ENCODE peak calls at places on chromosomes 7 and 10, in four cellular contexts. C is BJ, S is MM.1S, B is cardiac muscle cell. N is an unnamed sample.

GRCh38 chr10:102643346-102644065 is 773 bp upstream of the TRIM8 start:
- DNase-seq in S (peak), B (peak), C (no peak), N (peak)

GRCh38 chr10:43871545-43871944 is 222.9 kb upstream of the ZNF32 start:
- DNase-seq in B (no peak), S (no peak), C (no peak), N (no peak)

GRCh38 chr10:13158401-13158800 is 3.0 kb upstream of the MCM10 start:
- DNase-seq in C (no peak), S (no peak), B (peak), N (peak)

GRCh38 chr7:139065323-139065722 is 29.5 kb upstream of the ZC3HAV1L start:
- DNase-seq in B (no peak), C (no peak), S (no peak), N (no peak)

GRCh38 chr7:6615853-6616555 is 594 bp downstream of the ZNF853 start:
- DNase-seq in B (no peak), C (no peak), S (no peak), N (no peak)

GRCh38 chr10:71312840-71313789 is 5.9 kb upstream of the SLC29A3 start:
- DNase-seq in S (no peak), C (peak), B (peak), N (peak)

GRCh38 chr7:21617916-21618390 is 75.1 kb downstream of the DNAH11 start:
- DNase-seq in C (peak), S (no peak), B (peak), N (peak)

GRCh38 chr10:14200645-14201534 is 129.8 kb downstream of the FRMD4A start:
- DNase-seq in B (peak), C (no peak), S (no peak), N (no peak)

GRCh38 chr7:360454-361100 is 70.6 kb downstream of the FOXL3 start:
- DNase-seq in S (no peak), C (no peak), B (no peak), N (no peak)

GRCh38 chr7:77326131-77326530 is 90.0 kb downstream of the GSAP start:
- DNase-seq in S (no peak), C (no peak), B (no peak), N (no peak)

GRCh38 chr7:25894902-25895791 is 256.9 kb upstream of the NFE2L3 start:
- DNase-seq in B (peak), S (peak), C (no peak), N (peak)
- H3K4me3 ChIP-seq in B (peak), S (peak), C (no peak), N (no peak)

GRCh38 chr10:129888784-129889616 is 75.1 kb downstream of the EBF3 start:
- DNase-seq in B (peak), S (no peak), C (no peak), N (no peak)
- TF ChIP-seq CTCF in B (peak), S (peak), C (peak), N (peak)

GRCh38 chr7:49125246-49125645 is 200.9 kb downstream of the CDC14C start:
- DNase-seq in S (no peak), B (no peak), C (no peak), N (no peak)

GRCh38 chr7:49119706-49120105 is 195.4 kb downstream of the CDC14C start:
- DNase-seq in S (no peak), C (no peak), B (no peak), N (no peak)
- H3K4me3 ChIP-seq in S (no peak), C (no peak), B (no peak), N (no peak)

DNA sequence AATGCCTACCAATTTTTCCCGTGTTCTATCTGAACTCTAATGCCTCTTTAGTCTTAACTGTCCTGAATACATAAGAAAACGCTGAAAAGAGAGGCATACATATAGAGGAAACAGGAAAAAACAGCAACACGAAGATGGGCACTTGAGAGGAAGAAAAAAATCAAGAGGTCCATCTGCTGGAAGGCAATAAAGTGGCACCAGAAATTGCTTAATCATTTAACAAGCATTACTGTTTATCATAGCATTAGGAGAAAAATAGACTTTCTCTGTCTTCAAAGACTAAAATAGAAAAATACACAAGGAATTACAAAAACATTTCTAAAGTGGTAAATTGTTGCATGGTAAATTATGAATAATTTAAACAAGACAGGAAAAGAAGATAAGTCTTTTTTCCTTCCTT is 35.0 kb downstream of the NSUN6 start:
- DNase-seq in S (no peak), B (peak), C (no peak), N (peak)
- TF ChIP-seq CTCF in S (no peak), B (no peak), C (no peak), N (peak)

GRCh38 chr10:101071266-101071884 is 9.6 kb downstream of the KAZALD1 start:
- DNase-seq in C (no peak), S (peak), B (peak), N (no peak)
- H3K4me3 ChIP-seq in C (no peak), S (no peak), B (no peak), N (no peak)

GRCh38 chr7:98921608-98922372 is 43.5 kb downstream of the TRRAP start:
- DNase-seq in B (no peak), C (no peak), S (no peak), N (no peak)

GRCh38 chr7:98917331-98917730 is 39.0 kb downstream of the TRRAP start:
- DNase-seq in B (no peak), C (no peak), S (no peak), N (no peak)

GRCh38 chr7:98927125-98927524 is 48.8 kb downstream of the TRRAP start:
- DNase-seq in C (no peak), S (no peak), B (no peak), N (no peak)

GRCh38 chr7:98923512-98923911 is 45.2 kb downstream of the TRRAP start:
- DNase-seq in C (no peak), B (no peak), S (no peak), N (no peak)

DNA sequence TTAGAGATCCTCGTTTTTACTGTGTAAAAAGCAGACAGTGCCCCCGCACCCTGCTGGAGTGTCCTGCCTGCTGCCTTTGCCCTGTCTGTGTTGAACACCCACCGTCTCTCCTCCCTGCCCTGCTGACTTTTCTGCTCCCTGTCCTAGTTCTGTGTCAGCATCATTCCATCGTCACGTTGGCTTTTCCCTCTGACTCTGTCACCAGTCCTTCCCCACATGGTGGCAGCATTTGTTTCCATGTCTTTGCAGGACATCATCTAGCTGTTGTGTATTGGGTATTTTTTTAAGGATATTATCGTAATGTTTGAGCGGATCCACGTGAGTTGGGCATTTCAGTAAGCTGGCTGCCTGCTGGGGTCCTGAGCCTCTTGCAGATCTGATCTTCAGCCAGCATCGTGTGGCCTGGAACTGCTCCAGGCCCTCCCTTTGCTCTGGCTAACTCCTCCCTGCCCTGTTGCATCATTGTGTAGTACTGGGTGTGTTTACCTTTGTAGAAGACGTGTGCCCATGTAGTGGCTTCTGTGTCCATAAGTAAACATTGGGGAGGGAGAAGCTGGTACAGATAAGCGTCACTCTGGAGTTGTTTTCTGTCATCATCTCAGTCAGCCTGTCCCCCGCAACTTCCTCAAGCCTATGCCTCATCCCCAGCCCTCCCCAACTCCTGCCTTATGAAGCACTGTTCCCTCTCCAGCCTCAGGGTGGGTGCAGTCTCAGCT is 44.2 kb downstream of the TRRAP start:
- DNase-seq in C (no peak), S (no peak), B (peak), N (peak)
- TF ChIP-seq CTCF in C (no peak), S (no peak), B (no peak), N (no peak)

GRCh38 chr7:92635538-92635937 is 45.3 kb upstream of the FAM133B start:
- DNase-seq in B (no peak), C (no peak), S (no peak), N (no peak)

GRCh38 chr7:92636018-92636560 is 45.9 kb upstream of the FAM133B start:
- DNase-seq in B (no peak), S (no peak), C (no peak), N (no peak)

GRCh38 chr7:92633211-92633906 is 43.2 kb upstream of the FAM133B start:
- DNase-seq in C (peak), S (peak), B (peak), N (peak)

GRCh38 chr7:92634125-92634710 is 44.0 kb upstream of the FAM133B start:
- DNase-seq in B (no peak), C (no peak), S (no peak), N (no peak)

GRCh38 chr7:92634924-92635519 is 44.8 kb upstream of the FAM133B start:
- DNase-seq in S (peak), B (peak), C (peak), N (peak)
- H3K4me3 ChIP-seq in S (no peak), B (no peak), C (no peak), N (no peak)

DNA sequence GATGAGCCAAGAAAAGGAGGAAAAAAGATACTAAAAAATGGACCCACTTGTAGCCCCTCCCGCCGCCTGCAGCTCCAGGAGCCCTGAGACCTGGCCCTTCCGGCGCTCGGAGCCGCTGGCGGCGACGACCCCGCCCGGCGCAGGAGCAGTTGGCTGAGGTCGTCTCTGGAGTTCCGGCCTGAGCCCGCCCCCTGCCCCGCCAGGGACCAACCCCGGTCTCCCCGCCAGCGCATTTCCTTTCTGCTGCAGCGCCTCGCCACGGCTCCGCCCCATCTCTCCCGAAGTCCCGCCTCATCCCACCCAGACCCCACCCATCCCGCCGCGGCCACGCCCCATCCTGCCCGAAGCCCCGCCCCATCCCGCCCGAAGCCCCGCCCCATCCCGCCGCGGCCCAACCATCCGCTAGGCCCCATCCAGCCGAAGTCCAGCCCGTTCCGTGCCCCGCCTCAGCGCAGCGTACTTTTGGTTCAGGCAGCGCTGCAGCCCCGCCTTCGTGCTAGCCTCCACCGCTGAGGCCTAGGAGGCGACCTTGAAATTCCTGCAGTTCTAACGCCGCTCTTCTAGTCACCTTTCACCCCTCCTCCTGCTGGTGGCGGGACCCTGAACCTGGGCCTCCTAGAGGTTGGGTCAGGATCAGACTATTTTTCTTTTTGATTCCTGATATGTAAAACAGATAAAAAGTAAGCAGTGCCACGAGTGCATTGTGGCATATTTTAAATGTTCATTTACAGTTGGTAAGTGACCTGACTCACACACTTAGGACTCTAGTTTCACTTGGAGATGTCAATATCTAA is at the start of gene STN1:
- DNase-seq in B (peak), S (peak), C (peak), N (peak)
- TF ChIP-seq CTCF in B (no peak), S (peak), C (peak), N (no peak)

DNA sequence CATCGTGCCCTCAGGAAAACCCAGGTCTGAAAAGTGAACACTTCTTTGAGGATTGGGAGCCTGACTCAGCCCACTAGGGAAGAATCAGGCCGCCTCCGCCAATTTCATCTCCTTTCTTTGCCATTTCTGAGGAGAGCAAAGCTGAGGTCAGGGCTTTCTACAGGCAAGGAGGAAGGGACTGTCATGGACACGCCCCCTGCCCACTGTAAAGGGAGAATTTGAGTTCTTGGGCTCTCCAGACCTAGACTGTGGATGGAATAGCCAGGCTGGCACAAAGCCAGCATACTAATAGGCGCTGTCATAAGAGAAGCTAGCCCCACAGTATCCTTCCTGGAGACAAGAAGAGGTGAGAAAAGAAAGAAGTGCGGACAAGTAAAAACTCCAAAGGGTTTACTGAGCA is 3.4 kb upstream of the EGR2 start:
- DNase-seq in B (peak), S (no peak), C (no peak), N (no peak)
- H3K4me3 ChIP-seq in B (no peak), S (no peak), C (no peak), N (no peak)

N was measured in fibroblast of villous mesenchyme.